ENCODE peak calls at places on chromosomes 11 and 22, in six cellular contexts. E is OCI-LY7; P is mammary epithelial cell; A is PC-9; X is colonic mucosa; B is naive thymus-derived CD4-positive, alpha-beta T cell. L is an unnamed sample. For H3K4me1 and H3K9me3, the result is how much of the 10 kb centered on the place peaks cover.

GRCh38 chr11:6321356-6321755 is 1.1 kb upstream of the CAVIN3 start:
- DNase-seq in B (no peak), X (peak), E (no peak), A (no peak), P (no peak), L (peak)

GRCh38 chr11:36231300-36231699 is 57.9 kb downstream of the COMMD9 start:
- DNase-seq in P (no peak), X (no peak), A (no peak), E (no peak), B (no peak), L (no peak)

GRCh38 chr11:131109256-131109655 is 193.0 kb upstream of the SNX19 start:
- DNase-seq in A (no peak), P (peak), X (no peak), B (no peak), E (no peak), L (no peak)

GRCh38 chr11:11291432-11292015 is 61.5 kb downstream of the CSNK2A3 start:
- DNase-seq in B (no peak), P (no peak), A (no peak), X (no peak), E (no peak), L (no peak)

GRCh38 chr11:70574725-70575347 is 176.5 kb downstream of the CTTN start:
- DNase-seq in E (no peak), A (no peak), P (no peak), X (no peak), B (no peak), L (no peak)

GRCh38 chr11:36385121-36385530 is 89.0 kb downstream of the PRR5L start:
- DNase-seq in A (no peak), X (no peak), B (no peak), E (no peak), P (no peak), L (peak)

GRCh38 chr11:44755553-44756505 is 29.1 kb downstream of the TSPAN18 start:
- DNase-seq in X (no peak), P (no peak), A (no peak), E (no peak), B (no peak), L (no peak)

GRCh38 chr11:2795491-2795991 is 90.0 kb downstream of the CDKN1C start:
- DNase-seq in X (peak), P (no peak), B (no peak), E (no peak), A (no peak), L (peak)

GRCh38 chr22:19770349-19771220 is 10.0 kb downstream of the TBX1 start:
- DNase-seq in X (no peak), A (no peak), E (no peak), B (no peak), P (no peak), L (peak)

GRCh38 chr22:44210721-44211120 is 30.0 kb downstream of the PARVG start:
- DNase-seq in A (no peak), B (no peak), X (no peak), P (no peak), E (no peak), L (no peak)

GRCh38 chr11:100887659-100888058 is 200.6 kb downstream of the ARHGAP42 start:
- DNase-seq in P (no peak), E (no peak), B (no peak), X (no peak), A (no peak), L (no peak)

GRCh38 chr11:60718524-60719316 is 5.8 kb upstream of the MS4A18 start:
- DNase-seq in P (peak), A (no peak), X (peak), B (no peak), E (no peak), L (peak)

GRCh38 chr11:44112083-44112865 is 16.8 kb downstream of the EXT2 start:
- DNase-seq in X (no peak), A (no peak), B (no peak), P (peak), E (no peak), L (no peak)

GRCh38 chr11:69949327-69949726 is 128.8 kb upstream of the ANO1 start:
- DNase-seq in P (peak), E (no peak), A (peak), X (no peak), B (no peak), L (no peak)

GRCh38 chr11:87445002-87445401 is 407.3 kb downstream of the TMEM135 start:
- DNase-seq in X (no peak), B (no peak), A (no peak), P (no peak), E (no peak), L (no peak)

GRCh38 chr22:25804676-25805075 is 62.7 kb downstream of the MYO18B start:
- DNase-seq in P (no peak), A (no peak), B (no peak), X (no peak), E (no peak), L (no peak)

GRCh38 chr22:50563410-50564160 is 866 bp upstream of the SYCE3 start:
- DNase-seq in A (no peak), B (no peak), E (no peak), P (no peak), X (no peak), L (no peak)

GRCh38 chr11:114132427-114132826 is 72.9 kb downstream of the ZBTB16 start:
- DNase-seq in X (no peak), E (no peak), P (no peak), B (no peak), A (no peak), L (no peak)

GRCh38 chr22:40597541-40598453 is 38.7 kb downstream of the MRTFA start:
- DNase-seq in A (no peak), E (no peak), B (no peak), X (no peak), P (peak), L (no peak)

GRCh38 chr11:121931121-121931520 is 184.9 kb downstream of the BLID start:
- DNase-seq in P (no peak), B (no peak), A (no peak), X (no peak), E (no peak), L (no peak)

GRCh38 chr11:48123934-48124755 is 92.5 kb upstream of the OR4B1 start:
- DNase-seq in P (no peak), A (no peak), E (peak), X (no peak), B (no peak), L (no peak)

GRCh38 chr11:78050964-78051831 is 12.5 kb upstream of the THRSP start:
- DNase-seq in X (no peak), B (no peak), E (no peak), P (peak), A (peak), L (no peak)

GRCh38 chr11:10385696-10386095 is 69.4 kb upstream of the AMPD3 start:
- DNase-seq in A (no peak), P (no peak), E (no peak), X (peak), B (no peak), L (no peak)

GRCh38 chr11:105297463-105297862 is 157.9 kb upstream of the CARD18 start:
- DNase-seq in X (no peak), A (no peak), B (no peak), E (no peak), P (peak), L (no peak)

GRCh38 chr22:32533265-32534068 is 58.9 kb downstream of the FBXO7 start:
- DNase-seq in A (no peak), B (no peak), P (no peak), E (no peak), X (no peak), L (no peak)

GRCh38 chr11:117071344-117071787 is 26.9 kb downstream of the SIK3 start:
- DNase-seq in E (no peak), B (no peak), P (no peak), X (peak), A (peak), L (no peak)

GRCh38 chr11:68843703-68844312 is 2.1 kb upstream of the CPT1A start:
- DNase-seq in B (peak), X (peak), E (peak), P (peak), A (peak), L (peak)

GRCh38 chr22:46150615-46151423 is 493 bp downstream of the PPARA start:
- DNase-seq in X (peak), E (peak), A (peak), B (peak), P (peak), L (peak)

GRCh38 chr11:94568200-94568599 is 1.0 kb downstream of the PIWIL4 start:
- DNase-seq in X (no peak), E (no peak), A (no peak), B (no peak), P (no peak), L (no peak)

GRCh38 chr11:126573325-126574076 is 218.0 kb downstream of the ST3GAL4 start:
- DNase-seq in P (no peak), A (no peak), B (no peak), X (no peak), E (no peak), L (no peak)

GRCh38 chr11:105701098-105701497 is 91.2 kb downstream of the GRIA4 start:
- DNase-seq in P (no peak), B (no peak), E (no peak), A (no peak), X (no peak), L (no peak)

GRCh38 chr11:130431806-130432205 is 3.4 kb upstream of the ADAMTS8 start:
- DNase-seq in B (no peak), A (no peak), E (no peak), X (no peak), P (no peak), L (no peak)

GRCh38 chr22:21764038-21764804 is 28.6 kb upstream of the YPEL1 start:
- DNase-seq in E (no peak), B (no peak), P (no peak), A (no peak), X (no peak), L (no peak)

GRCh38 chr11:29914203-29914930 is 102.5 kb downstream of the KCNA4 start:
- DNase-seq in P (peak), B (no peak), E (no peak), X (no peak), A (no peak), L (no peak)

GRCh38 chr11:76233936-76234703 is 27.8 kb upstream of the WNT11 start:
- DNase-seq in E (peak), B (no peak), P (peak), A (peak), X (peak), L (peak)

GRCh38 chr11:46207270-46207669 is 70.2 kb upstream of the CREB3L1 start:
- DNase-seq in P (no peak), B (no peak), X (no peak), E (no peak), A (no peak), L (no peak)

GRCh38 chr11:12110714-12111481 is 508 bp downstream of the MICAL2 start:
- DNase-seq in B (peak), A (peak), P (peak), E (no peak), X (peak), L (peak)

DNA sequence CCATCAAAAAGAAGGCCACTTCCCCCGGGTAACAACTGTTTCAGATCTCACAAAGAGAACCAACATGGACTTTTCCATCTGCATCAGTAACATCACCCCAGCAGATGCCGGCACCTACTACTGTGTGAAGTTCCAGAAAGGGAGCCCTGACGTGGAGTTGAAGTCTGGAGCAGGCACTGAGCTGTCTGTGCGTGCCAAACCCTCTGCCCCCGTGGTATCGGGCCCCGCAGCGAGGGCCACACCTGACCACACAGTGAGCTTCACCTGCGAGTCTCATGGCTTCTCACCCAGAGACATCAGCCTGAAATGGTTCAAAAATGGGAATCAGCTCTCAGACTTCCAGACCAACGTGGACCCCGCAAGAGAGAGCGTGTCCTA is 3.7 kb downstream of the SEC14L6 start:
- DNase-seq in A (no peak), P (no peak), E (no peak), B (no peak), X (no peak), L (no peak)
- H3K4me3 ChIP-seq in A (no peak), P (no peak), E (no peak), B (no peak), X (no peak), L (no peak)

GRCh38 chr11:8065031-8065430 is 16.0 kb upstream of the TUB start:
- DNase-seq in P (no peak), B (no peak), X (no peak), E (no peak), A (no peak), L (no peak)
- H3K4me1 ChIP-seq in P (under half), B (under half), X (under half), E (under half), A (under half), L (under half)

GRCh38 chr22:47808236-47808845 is 1045.9 kb downstream of the TBC1D22A start:
- DNase-seq in X (no peak), A (no peak), E (no peak), P (no peak), B (no peak), L (no peak)
- H3K9me3 ChIP-seq in X (under half), A (under half), E (under half), P (under half), B (under half), L (under half)

GRCh38 chr11:65713212-65713969 is 1.3 kb downstream of the KAT5 start:
- DNase-seq in E (no peak), A (no peak), P (no peak), X (no peak), B (no peak), L (peak)
- H3K4me3 ChIP-seq in E (peak), A (peak), P (no peak), X (no peak), B (no peak), L (no peak)

DNA sequence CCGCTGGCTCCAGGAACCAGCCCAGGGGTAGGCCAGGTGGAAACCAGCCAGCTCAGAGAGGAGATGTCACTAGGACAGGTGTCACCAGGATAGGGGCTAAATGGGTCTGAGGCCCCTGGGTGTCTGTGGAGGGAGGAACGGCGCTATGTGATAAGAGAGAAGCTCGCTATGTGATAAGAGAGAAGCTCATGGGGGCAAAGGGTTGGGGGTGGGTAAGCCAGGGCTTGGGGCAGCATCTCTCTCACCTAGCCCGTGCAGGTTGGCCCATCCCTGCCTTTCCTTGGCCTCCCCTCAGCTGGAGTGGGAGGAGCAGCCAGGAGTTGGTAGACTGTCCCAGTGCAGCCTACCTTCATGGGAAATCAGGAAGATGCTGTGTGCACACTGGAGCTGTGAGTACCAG is 26.5 kb upstream of the SUSD2 start:
- DNase-seq in P (no peak), E (no peak), A (no peak), B (no peak), X (no peak), L (no peak)
- H3K4me1 ChIP-seq in P (under half), E (under half), A (under half), B (half or more), X (under half), L (under half)

GRCh38 chr22:48438096-48438495 is 1389.6 kb downstream of the BRD1 start:
- DNase-seq in E (no peak), B (no peak), X (no peak), P (no peak), A (no peak), L (no peak)
- H3K9me3 ChIP-seq in E (under half), B (under half), X (under half), P (under half), A (under half), L (under half)

DNA sequence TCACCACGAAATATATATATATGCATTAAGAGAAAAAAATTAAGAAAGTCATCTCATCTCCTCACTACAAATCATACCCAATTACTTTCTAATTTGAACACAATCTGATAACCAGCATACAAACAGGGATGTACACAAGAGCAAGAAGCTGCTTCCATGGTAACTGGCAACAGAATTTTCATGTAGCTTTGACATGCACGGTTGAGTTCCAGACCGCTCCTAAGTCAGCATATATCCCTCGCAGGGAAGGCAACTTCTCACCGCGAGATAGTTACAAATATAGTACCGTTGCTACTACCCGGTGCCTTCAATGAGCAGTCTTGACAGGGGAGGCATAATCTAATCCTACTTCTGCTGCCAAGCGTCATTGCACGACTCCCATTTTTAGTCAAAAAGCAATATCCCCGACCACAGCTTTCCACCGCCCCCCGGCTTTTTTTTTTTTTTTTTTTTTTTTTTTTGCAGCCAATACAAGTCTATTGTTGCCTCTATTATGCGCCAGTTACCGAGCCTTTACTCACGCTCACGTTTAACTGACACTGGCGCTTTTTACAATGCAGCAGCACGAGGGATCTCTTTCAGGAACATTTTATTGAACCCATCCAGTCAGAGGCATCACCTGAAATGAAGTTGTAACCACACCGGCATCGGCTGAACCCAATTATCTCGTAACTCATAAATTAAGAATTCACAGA is 2.2 kb downstream of the CADM1 start:
- DNase-seq in P (peak), X (no peak), B (no peak), A (no peak), E (peak), L (no peak)
- H3K4me3 ChIP-seq in P (peak), X (peak), B (peak), A (no peak), E (peak), L (no peak)

GRCh38 chr11:829946-830294 is 2.2 kb downstream of the CRACR2B start:
- DNase-seq in P (no peak), A (no peak), B (no peak), X (no peak), E (no peak), L (no peak)

GRCh38 chr11:831132-831864 is 1.5 kb upstream of the CD151 start:
- DNase-seq in X (no peak), A (no peak), B (no peak), P (no peak), E (no peak), L (peak)

GRCh38 chr11:831951-832528 is 712 bp upstream of the CD151 start:
- DNase-seq in P (no peak), B (no peak), X (no peak), E (no peak), A (no peak), L (no peak)

GRCh38 chr11:829116-829945 is 1.6 kb downstream of the CRACR2B start:
- DNase-seq in A (no peak), X (peak), E (no peak), P (no peak), B (no peak), L (peak)

GRCh38 chr11:830295-831131 is 2.2 kb upstream of the CD151 start:
- DNase-seq in E (peak), X (peak), B (no peak), A (no peak), P (peak), L (peak)
- H3K4me1 ChIP-seq in E (under half), X (under half), B (under half), A (under half), P (half or more), L (half or more)